ENCODE peak calls at places on chromosomes 6 and 20, in nine cellular contexts. One of them, this sample, is unnamed.

GRCh38 chr6:5653801-5654200 is 352.9 kb downstream of the NRN1 start:
- DNase-seq in Calu3: no peak
- DNase-seq in mucosa of gallbladder: no peak
- DNase-seq in coronary artery: no peak
- DNase-seq in GM04503: no peak
- DNase-seq in right lobe of liver: no peak
- DNase-seq in ACHN: no peak
- DNase-seq in activated T-helper 9 cell treated with anti-CD3 and anti-CD28 coated beads, Interleukin-2, amount 50 U/mL, for 16 hours: no peak
- DNase-seq in midbrain: no peak
- DNase-seq in this sample: no peak

GRCh38 chr6:150685860-150686259 is 86.2 kb downstream of the PLEKHG1 start:
- DNase-seq in Calu3: peak; percentile 52
- DNase-seq in mucosa of gallbladder: no peak
- DNase-seq in coronary artery: no peak
- DNase-seq in GM04503: no peak
- DNase-seq in right lobe of liver: peak; percentile 37
- DNase-seq in ACHN: peak; percentile 47
- DNase-seq in activated T-helper 9 cell treated with anti-CD3 and anti-CD28 coated beads, Interleukin-2, amount 50 U/mL, for 16 hours: peak; percentile 34
- DNase-seq in midbrain: peak; percentile 16
- DNase-seq in this sample: no peak

GRCh38 chr6:11769816-11770545 is 8.6 kb downstream of the ADTRP start:
- DNase-seq in Calu3: peak; percentile 19
- DNase-seq in mucosa of gallbladder: no peak
- DNase-seq in coronary artery: peak; percentile 61
- DNase-seq in GM04503: no peak
- DNase-seq in right lobe of liver: no peak
- DNase-seq in ACHN: peak; percentile 67
- DNase-seq in activated T-helper 9 cell treated with anti-CD3 and anti-CD28 coated beads, Interleukin-2, amount 50 U/mL, for 16 hours: no peak
- DNase-seq in midbrain: no peak
- DNase-seq in this sample: no peak

GRCh38 chr6:168213121-168213524 is 106.5 kb downstream of the DACT2 start:
- DNase-seq in Calu3: no peak
- DNase-seq in mucosa of gallbladder: no peak
- DNase-seq in coronary artery: no peak
- DNase-seq in GM04503: no peak
- DNase-seq in right lobe of liver: no peak
- DNase-seq in ACHN: no peak
- DNase-seq in activated T-helper 9 cell treated with anti-CD3 and anti-CD28 coated beads, Interleukin-2, amount 50 U/mL, for 16 hours: no peak
- DNase-seq in midbrain: no peak
- DNase-seq in this sample: no peak

GRCh38 chr6:39653631-39654030 is 71.6 kb downstream of the KIF6 start:
- DNase-seq in Calu3: no peak
- DNase-seq in mucosa of gallbladder: no peak
- DNase-seq in coronary artery: no peak
- DNase-seq in GM04503: no peak
- DNase-seq in right lobe of liver: no peak
- DNase-seq in ACHN: no peak
- DNase-seq in activated T-helper 9 cell treated with anti-CD3 and anti-CD28 coated beads, Interleukin-2, amount 50 U/mL, for 16 hours: no peak
- DNase-seq in midbrain: peak; percentile 61
- DNase-seq in this sample: no peak

GRCh38 chr20:58331961-58332551 is 22.5 kb downstream of the RAB22A start:
- DNase-seq in Calu3: no peak
- DNase-seq in mucosa of gallbladder: no peak
- DNase-seq in coronary artery: no peak
- DNase-seq in GM04503: no peak
- DNase-seq in right lobe of liver: no peak
- DNase-seq in ACHN: no peak
- DNase-seq in activated T-helper 9 cell treated with anti-CD3 and anti-CD28 coated beads, Interleukin-2, amount 50 U/mL, for 16 hours: no peak
- DNase-seq in midbrain: no peak
- DNase-seq in this sample: no peak

GRCh38 chr20:46269372-46269771 is 38.9 kb downstream of the CDH22 start:
- DNase-seq in Calu3: no peak
- DNase-seq in mucosa of gallbladder: no peak
- DNase-seq in coronary artery: no peak
- DNase-seq in GM04503: no peak
- DNase-seq in right lobe of liver: no peak
- DNase-seq in ACHN: no peak
- DNase-seq in activated T-helper 9 cell treated with anti-CD3 and anti-CD28 coated beads, Interleukin-2, amount 50 U/mL, for 16 hours: no peak
- DNase-seq in midbrain: no peak
- DNase-seq in this sample: no peak

GRCh38 chr6:3409699-3410384 is 47.0 kb downstream of the SLC22A23 start:
- DNase-seq in Calu3: peak; percentile 20
- DNase-seq in mucosa of gallbladder: peak; percentile 74
- DNase-seq in coronary artery: no peak
- DNase-seq in GM04503: no peak
- DNase-seq in right lobe of liver: peak; percentile 81
- DNase-seq in ACHN: no peak
- DNase-seq in activated T-helper 9 cell treated with anti-CD3 and anti-CD28 coated beads, Interleukin-2, amount 50 U/mL, for 16 hours: no peak
- DNase-seq in midbrain: no peak
- DNase-seq in this sample: no peak

GRCh38 chr6:169071394-169071793 is 182.3 kb downstream of the THBS2 start:
- DNase-seq in Calu3: no peak
- DNase-seq in mucosa of gallbladder: no peak
- DNase-seq in coronary artery: no peak
- DNase-seq in GM04503: no peak
- DNase-seq in right lobe of liver: no peak
- DNase-seq in ACHN: no peak
- DNase-seq in activated T-helper 9 cell treated with anti-CD3 and anti-CD28 coated beads, Interleukin-2, amount 50 U/mL, for 16 hours: no peak
- DNase-seq in midbrain: no peak
- DNase-seq in this sample: no peak

GRCh38 chr20:5041433-5041832 is 40.1 kb upstream of the SLC23A2 start:
- DNase-seq in Calu3: no peak
- DNase-seq in mucosa of gallbladder: no peak
- DNase-seq in coronary artery: no peak
- DNase-seq in GM04503: peak; percentile 64
- DNase-seq in right lobe of liver: no peak
- DNase-seq in ACHN: no peak
- DNase-seq in activated T-helper 9 cell treated with anti-CD3 and anti-CD28 coated beads, Interleukin-2, amount 50 U/mL, for 16 hours: no peak
- DNase-seq in midbrain: no peak
- DNase-seq in this sample: peak; percentile 46

GRCh38 chr6:169865346-169866139 is 114.1 kb downstream of the ERMARD start:
- DNase-seq in Calu3: no peak
- DNase-seq in mucosa of gallbladder: no peak
- DNase-seq in coronary artery: peak; percentile 57
- DNase-seq in GM04503: no peak
- DNase-seq in right lobe of liver: no peak
- DNase-seq in ACHN: no peak
- DNase-seq in activated T-helper 9 cell treated with anti-CD3 and anti-CD28 coated beads, Interleukin-2, amount 50 U/mL, for 16 hours: no peak
- DNase-seq in midbrain: no peak
- DNase-seq in this sample: no peak

GRCh38 chr6:20868397-20869185 is 334.3 kb downstream of the CDKAL1 start:
- DNase-seq in Calu3: no peak
- DNase-seq in mucosa of gallbladder: no peak
- DNase-seq in coronary artery: no peak
- DNase-seq in GM04503: no peak
- DNase-seq in right lobe of liver: no peak
- DNase-seq in ACHN: no peak
- DNase-seq in activated T-helper 9 cell treated with anti-CD3 and anti-CD28 coated beads, Interleukin-2, amount 50 U/mL, for 16 hours: no peak
- DNase-seq in midbrain: no peak
- DNase-seq in this sample: no peak

GRCh38 chr6:161837449-161837735 is 563.5 kb upstream of the AGPAT4 start:
- DNase-seq in Calu3: no peak
- DNase-seq in mucosa of gallbladder: no peak
- DNase-seq in coronary artery: no peak
- DNase-seq in GM04503: no peak
- DNase-seq in right lobe of liver: no peak
- DNase-seq in ACHN: no peak
- DNase-seq in activated T-helper 9 cell treated with anti-CD3 and anti-CD28 coated beads, Interleukin-2, amount 50 U/mL, for 16 hours: no peak
- DNase-seq in midbrain: no peak
- DNase-seq in this sample: no peak

GRCh38 chr6:77893391-77893790 is 240.6 kb downstream of the MEI4 start:
- DNase-seq in Calu3: no peak
- DNase-seq in mucosa of gallbladder: no peak
- DNase-seq in coronary artery: no peak
- DNase-seq in GM04503: no peak
- DNase-seq in right lobe of liver: no peak
- DNase-seq in ACHN: no peak
- DNase-seq in activated T-helper 9 cell treated with anti-CD3 and anti-CD28 coated beads, Interleukin-2, amount 50 U/mL, for 16 hours: no peak
- DNase-seq in midbrain: no peak
- DNase-seq in this sample: no peak

GRCh38 chr6:4066029-4066755 is 12.7 kb downstream of the FAM217A start:
- DNase-seq in Calu3: no peak
- DNase-seq in mucosa of gallbladder: no peak
- DNase-seq in coronary artery: no peak
- DNase-seq in GM04503: no peak
- DNase-seq in right lobe of liver: no peak
- DNase-seq in ACHN: no peak
- DNase-seq in activated T-helper 9 cell treated with anti-CD3 and anti-CD28 coated beads, Interleukin-2, amount 50 U/mL, for 16 hours: no peak
- DNase-seq in midbrain: no peak
- DNase-seq in this sample: no peak

GRCh38 chr6:144265390-144265789 is 19.7 kb upstream of the UTRN start:
- DNase-seq in Calu3: peak; percentile 24
- DNase-seq in mucosa of gallbladder: peak; percentile 39
- DNase-seq in coronary artery: no peak
- DNase-seq in GM04503: no peak
- DNase-seq in right lobe of liver: no peak
- DNase-seq in ACHN: peak; percentile 84
- DNase-seq in activated T-helper 9 cell treated with anti-CD3 and anti-CD28 coated beads, Interleukin-2, amount 50 U/mL, for 16 hours: no peak
- DNase-seq in midbrain: no peak
- DNase-seq in this sample: no peak

GRCh38 chr6:43076093-43076927 is at the start of gene PTK7:
- DNase-seq in Calu3: peak; percentile 76
- DNase-seq in mucosa of gallbladder: peak; percentile 27
- DNase-seq in coronary artery: no peak
- DNase-seq in GM04503: no peak
- DNase-seq in right lobe of liver: peak; percentile 28
- DNase-seq in ACHN: peak; percentile 46
- DNase-seq in activated T-helper 9 cell treated with anti-CD3 and anti-CD28 coated beads, Interleukin-2, amount 50 U/mL, for 16 hours: no peak
- DNase-seq in midbrain: no peak
- DNase-seq in this sample: no peak

GRCh38 chr6:152716322-152716721 is 18.6 kb downstream of the MYCT1 start:
- DNase-seq in Calu3: no peak
- DNase-seq in mucosa of gallbladder: no peak
- DNase-seq in coronary artery: no peak
- DNase-seq in GM04503: no peak
- DNase-seq in right lobe of liver: no peak
- DNase-seq in ACHN: no peak
- DNase-seq in activated T-helper 9 cell treated with anti-CD3 and anti-CD28 coated beads, Interleukin-2, amount 50 U/mL, for 16 hours: no peak
- DNase-seq in midbrain: no peak
- DNase-seq in this sample: no peak

GRCh38 chr6:3195695-3196497 is 31.6 kb downstream of the TUBB2B start:
- DNase-seq in Calu3: peak; percentile 32
- DNase-seq in mucosa of gallbladder: no peak
- DNase-seq in coronary artery: no peak
- DNase-seq in GM04503: no peak
- DNase-seq in right lobe of liver: no peak
- DNase-seq in ACHN: peak; percentile 10
- DNase-seq in activated T-helper 9 cell treated with anti-CD3 and anti-CD28 coated beads, Interleukin-2, amount 50 U/mL, for 16 hours: no peak
- DNase-seq in midbrain: peak; percentile 67
- DNase-seq in this sample: no peak

GRCh38 chr6:139230421-139230840 is 61.4 kb downstream of the TXLNB start:
- DNase-seq in Calu3: no peak
- DNase-seq in mucosa of gallbladder: no peak
- DNase-seq in coronary artery: no peak
- DNase-seq in GM04503: no peak
- DNase-seq in right lobe of liver: no peak
- DNase-seq in ACHN: no peak
- DNase-seq in activated T-helper 9 cell treated with anti-CD3 and anti-CD28 coated beads, Interleukin-2, amount 50 U/mL, for 16 hours: no peak
- DNase-seq in midbrain: no peak
- DNase-seq in this sample: peak; percentile 4

GRCh38 chr6:53439556-53439955 is 90.8 kb upstream of the ELOVL5 start:
- DNase-seq in Calu3: no peak
- DNase-seq in mucosa of gallbladder: no peak
- DNase-seq in coronary artery: no peak
- DNase-seq in GM04503: peak; percentile 55
- DNase-seq in right lobe of liver: no peak
- DNase-seq in ACHN: no peak
- DNase-seq in activated T-helper 9 cell treated with anti-CD3 and anti-CD28 coated beads, Interleukin-2, amount 50 U/mL, for 16 hours: no peak
- DNase-seq in midbrain: peak; percentile 85
- DNase-seq in this sample: no peak

GRCh38 chr20:50027611-50028105 is 44.9 kb downstream of the SNAI1 start:
- DNase-seq in Calu3: peak; percentile 59
- DNase-seq in mucosa of gallbladder: peak; percentile 29
- DNase-seq in coronary artery: peak; percentile 93
- DNase-seq in GM04503: peak; percentile 54
- DNase-seq in right lobe of liver: peak; percentile 78
- DNase-seq in ACHN: peak; percentile 83
- DNase-seq in activated T-helper 9 cell treated with anti-CD3 and anti-CD28 coated beads, Interleukin-2, amount 50 U/mL, for 16 hours: no peak
- DNase-seq in midbrain: peak; percentile 75
- DNase-seq in this sample: no peak

GRCh38 chr6:89433637-89434499 is 916 bp downstream of the ANKRD6 start:
- DNase-seq in Calu3: peak; percentile 30
- DNase-seq in mucosa of gallbladder: peak; percentile 11
- DNase-seq in coronary artery: peak; percentile 74
- DNase-seq in GM04503: no peak
- DNase-seq in right lobe of liver: peak; percentile 32
- DNase-seq in ACHN: no peak
- DNase-seq in activated T-helper 9 cell treated with anti-CD3 and anti-CD28 coated beads, Interleukin-2, amount 50 U/mL, for 16 hours: peak; percentile 3
- DNase-seq in midbrain: peak; percentile 34
- DNase-seq in this sample: no peak

GRCh38 chr20:59820204-59821041 is 113.0 kb downstream of the SYCP2 start:
- DNase-seq in Calu3: no peak
- DNase-seq in mucosa of gallbladder: peak; percentile 20
- DNase-seq in coronary artery: peak; percentile 21
- DNase-seq in GM04503: no peak
- DNase-seq in right lobe of liver: no peak
- DNase-seq in ACHN: no peak
- DNase-seq in activated T-helper 9 cell treated with anti-CD3 and anti-CD28 coated beads, Interleukin-2, amount 50 U/mL, for 16 hours: no peak
- DNase-seq in midbrain: peak; percentile 86
- DNase-seq in this sample: no peak

GRCh38 chr20:45320948-45321595 is 13.0 kb upstream of the MATN4 start:
- DNase-seq in Calu3: no peak
- DNase-seq in mucosa of gallbladder: no peak
- DNase-seq in coronary artery: no peak
- DNase-seq in GM04503: no peak
- DNase-seq in right lobe of liver: no peak
- DNase-seq in ACHN: no peak
- DNase-seq in activated T-helper 9 cell treated with anti-CD3 and anti-CD28 coated beads, Interleukin-2, amount 50 U/mL, for 16 hours: no peak
- DNase-seq in midbrain: no peak
- DNase-seq in this sample: no peak

GRCh38 chr20:36519944-36520343 is 21.4 kb upstream of the MYL9 start:
- DNase-seq in Calu3: no peak
- DNase-seq in mucosa of gallbladder: no peak
- DNase-seq in coronary artery: no peak
- DNase-seq in GM04503: no peak
- DNase-seq in right lobe of liver: no peak
- DNase-seq in ACHN: no peak
- DNase-seq in activated T-helper 9 cell treated with anti-CD3 and anti-CD28 coated beads, Interleukin-2, amount 50 U/mL, for 16 hours: no peak
- DNase-seq in midbrain: no peak
- DNase-seq in this sample: no peak

GRCh38 chr20:38168791-38169589 is 3.9 kb upstream of the TGM2 start:
- DNase-seq in Calu3: no peak
- DNase-seq in mucosa of gallbladder: no peak
- DNase-seq in coronary artery: peak; percentile 80
- DNase-seq in GM04503: no peak
- DNase-seq in right lobe of liver: peak; percentile 79
- DNase-seq in ACHN: no peak
- DNase-seq in activated T-helper 9 cell treated with anti-CD3 and anti-CD28 coated beads, Interleukin-2, amount 50 U/mL, for 16 hours: no peak
- DNase-seq in midbrain: no peak
- DNase-seq in this sample: no peak

GRCh38 chr20:62158088-62158400 is 14.5 kb downstream of the SS18L1 start:
- DNase-seq in Calu3: no peak
- DNase-seq in mucosa of gallbladder: no peak
- DNase-seq in coronary artery: no peak
- DNase-seq in GM04503: no peak
- DNase-seq in right lobe of liver: no peak
- DNase-seq in ACHN: no peak
- DNase-seq in activated T-helper 9 cell treated with anti-CD3 and anti-CD28 coated beads, Interleukin-2, amount 50 U/mL, for 16 hours: no peak
- DNase-seq in midbrain: no peak
- DNase-seq in this sample: no peak

GRCh38 chr20:37828584-37829527 is 74.1 kb upstream of the VSTM2L start:
- DNase-seq in Calu3: no peak
- DNase-seq in mucosa of gallbladder: no peak
- DNase-seq in coronary artery: no peak
- DNase-seq in GM04503: no peak
- DNase-seq in right lobe of liver: no peak
- DNase-seq in ACHN: no peak
- DNase-seq in activated T-helper 9 cell treated with anti-CD3 and anti-CD28 coated beads, Interleukin-2, amount 50 U/mL, for 16 hours: no peak
- DNase-seq in midbrain: no peak
- DNase-seq in this sample: no peak

GRCh38 chr6:121443953-121444590 is 8.6 kb downstream of the GJA1 start:
- DNase-seq in Calu3: no peak
- DNase-seq in mucosa of gallbladder: no peak
- DNase-seq in coronary artery: no peak
- DNase-seq in GM04503: no peak
- DNase-seq in right lobe of liver: no peak
- DNase-seq in ACHN: no peak
- DNase-seq in activated T-helper 9 cell treated with anti-CD3 and anti-CD28 coated beads, Interleukin-2, amount 50 U/mL, for 16 hours: no peak
- DNase-seq in midbrain: no peak
- DNase-seq in this sample: no peak

GRCh38 chr6:49541210-49541724 is 9.2 kb upstream of the C6orf141 start:
- DNase-seq in Calu3: no peak
- DNase-seq in mucosa of gallbladder: no peak
- DNase-seq in coronary artery: no peak
- DNase-seq in GM04503: peak; percentile 80
- DNase-seq in right lobe of liver: no peak
- DNase-seq in ACHN: no peak
- DNase-seq in activated T-helper 9 cell treated with anti-CD3 and anti-CD28 coated beads, Interleukin-2, amount 50 U/mL, for 16 hours: no peak
- DNase-seq in midbrain: no peak
- DNase-seq in this sample: peak; percentile 40